ENCODE peak calls at places on chromosome 12, in seven cellular contexts. P, Y, C, V, W, A and L are unnamed samples.

GRCh38 chr12:112183141-112183581 is 57.8 kb downstream of the TRAFD1 start:
- DNase-seq in W (no peak), Y (no peak), C (no peak), V (peak), P (no peak), A (peak), L (no peak)

GRCh38 chr12:20142956-20143355 is 225.4 kb upstream of the PDE3A start:
- DNase-seq in C (no peak), A (no peak), Y (no peak), P (no peak), W (no peak), V (no peak), L (peak)

GRCh38 chr12:116524964-116525379 is 34.2 kb upstream of the MAP1LC3B2 start:
- DNase-seq in Y (no peak), C (no peak), W (peak), V (no peak), A (peak), P (no peak), L (no peak)

GRCh38 chr12:108306506-108306905 is 32.6 kb downstream of the CMKLR1 start:
- DNase-seq in W (no peak), P (no peak), A (no peak), C (no peak), V (no peak), Y (no peak), L (no peak)

GRCh38 chr12:92078167-92079053 is 67.2 kb downstream of the BTG1 start:
- DNase-seq in P (no peak), C (no peak), A (peak), W (peak), Y (no peak), V (peak), L (no peak)

GRCh38 chr12:79547735-79548347 is 142.9 kb downstream of the PAWR start:
- DNase-seq in Y (no peak), A (peak), C (peak), W (peak), P (peak), V (peak), L (peak)

GRCh38 chr12:6953417-6954315 is 2.5 kb downstream of the PTPN6 start:
- DNase-seq in P (peak), W (no peak), A (no peak), V (no peak), C (no peak), Y (no peak), L (peak)

GRCh38 chr12:28086521-28086920 is 103.7 kb upstream of the CCDC91 start:
- DNase-seq in W (no peak), V (no peak), P (no peak), C (no peak), A (no peak), Y (no peak), L (peak)

GRCh38 chr12:32877670-32878459 is 18.7 kb downstream of the PKP2 start:
- DNase-seq in P (no peak), C (peak), Y (peak), W (no peak), V (no peak), A (peak), L (no peak)

GRCh38 chr12:120573560-120573959 is 7.6 kb downstream of the POP5 start:
- DNase-seq in Y (no peak), W (no peak), P (no peak), C (no peak), A (no peak), V (no peak), L (no peak)

GRCh38 chr12:66187822-66188221 is 1.2 kb upstream of the IRAK3 start:
- DNase-seq in V (no peak), P (no peak), Y (no peak), A (no peak), C (no peak), W (no peak), L (no peak)